ENCODE peak calls at places on chromosomes 16 and 17, in ten cellular contexts. E is transverse colon, X is adrenal gland, O is heart left ventricle, G is spleen, S is Peyer's patch, F is body of pancreas, L is esophagus squamous epithelium, K is right lobe of liver, H is lower leg skin. N is an unnamed sample.

GRCh38 chr17:2982854-2983636 is 80.4 kb downstream of the OR1D5 start:
- DNase-seq in L (no peak), E (peak), H (peak), X (peak), K (no peak), G (peak), S (peak), F (peak), O (peak), N (peak)

GRCh38 chr17:56762988-56763387 is 70.7 kb downstream of the C17orf67 start:
- DNase-seq in G (no peak), X (no peak), L (no peak), S (no peak), K (no peak), O (no peak), F (no peak), H (no peak), E (no peak), N (no peak)

GRCh38 chr17:62070900-62071299 is 5.8 kb upstream of the MED13 start:
- DNase-seq in G (no peak), H (no peak), K (no peak), F (no peak), O (no peak), X (no peak), E (no peak), L (no peak), S (no peak), N (no peak)

GRCh38 chr16:1471569-1472194 is 3.1 kb downstream of the CLCN7 start:
- DNase-seq in F (no peak), S (no peak), H (no peak), E (no peak), K (no peak), L (no peak), G (no peak), O (no peak), X (no peak), N (no peak)

GRCh38 chr16:77231047-77231446 is 31.8 kb downstream of the SYCE1L start:
- DNase-seq in K (no peak), L (no peak), F (no peak), S (no peak), H (no peak), X (no peak), G (no peak), E (no peak), O (no peak), N (no peak)

GRCh38 chr17:33674685-33675084 is 381.6 kb upstream of the ASIC2 start:
- DNase-seq in F (peak), O (peak), L (no peak), K (peak), E (peak), X (peak), S (peak), H (peak), G (no peak), N (peak)

GRCh38 chr17:979539-980405 is at the start of gene NXN:
- DNase-seq in X (peak), S (peak), F (peak), L (peak), G (peak), O (peak), H (peak), K (peak), E (peak), N (peak)

GRCh38 chr17:4840893-4841242 is 7.7 kb downstream of the MINK1 start:
- DNase-seq in L (no peak), F (no peak), X (no peak), S (no peak), K (no peak), O (no peak), E (no peak), H (no peak), G (no peak), N (no peak)

GRCh38 chr16:23679986-23680336 is 1.3 kb downstream of the PLK1 start:
- DNase-seq in K (no peak), F (no peak), H (no peak), G (no peak), L (no peak), E (no peak), S (no peak), O (no peak), X (no peak), N (no peak)

GRCh38 chr16:88468289-88469129 is 15.4 kb downstream of the ZFPM1 start:
- DNase-seq in X (no peak), L (no peak), E (no peak), O (no peak), S (no peak), G (no peak), K (peak), H (no peak), F (peak), N (peak)

GRCh38 chr16:70481929-70482536 is 27.6 kb downstream of the FCSK start:
- DNase-seq in H (no peak), X (no peak), E (no peak), G (no peak), S (no peak), O (no peak), F (no peak), K (no peak), L (no peak), N (peak)

GRCh38 chr17:81365148-81365600 is 30.1 kb upstream of the BAHCC1 start:
- DNase-seq in H (no peak), G (peak), O (peak), S (peak), K (no peak), X (no peak), E (peak), L (no peak), F (peak), N (no peak)

GRCh38 chr17:28982191-28982793 is 23.5 kb downstream of the SEZ6 start:
- DNase-seq in O (no peak), X (no peak), S (peak), L (no peak), F (no peak), K (no peak), G (peak), E (peak), H (peak), N (no peak)

GRCh38 chr17:57413848-57414651 is 157.7 kb downstream of the MSI2 start:
- DNase-seq in X (no peak), S (peak), G (no peak), O (no peak), H (no peak), F (no peak), L (no peak), K (no peak), E (peak), N (no peak)

GRCh38 chr16:28950648-28951409 is at the start of gene NFATC2IP:
- DNase-seq in L (peak), E (peak), F (peak), G (peak), O (peak), S (peak), X (peak), K (peak), H (peak), N (peak)
- TF ChIP-seq POLR2A in L (no peak), E (peak), F (no peak), G (peak), O (peak), S (peak), X (no peak), K (peak), H (no peak), N (peak)

GRCh38 chr17:47288531-47289116 is 35.0 kb downstream of the ITGB3 start:
- DNase-seq in S (no peak), X (no peak), O (no peak), L (no peak), H (no peak), F (no peak), E (no peak), G (no peak), K (no peak), N (no peak)

GRCh38 chr17:47287639-47288038 is 34.0 kb downstream of the ITGB3 start:
- DNase-seq in X (no peak), L (no peak), F (no peak), K (no peak), S (no peak), O (no peak), E (no peak), H (no peak), G (no peak), N (no peak)

GRCh38 chr17:47285003-47285402 is 31.4 kb downstream of the ITGB3 start:
- DNase-seq in E (no peak), G (no peak), K (no peak), H (no peak), O (no peak), S (no peak), L (no peak), X (no peak), F (no peak), N (no peak)

GRCh38 chr17:47286198-47286914 is 32.7 kb downstream of the ITGB3 start:
- DNase-seq in H (no peak), X (no peak), O (no peak), E (no peak), S (peak), K (no peak), L (no peak), F (no peak), G (no peak), N (no peak)

GRCh38 chr17:47287068-47287467 is 33.4 kb downstream of the ITGB3 start:
- DNase-seq in L (no peak), H (no peak), F (no peak), K (no peak), G (no peak), X (no peak), E (no peak), O (no peak), S (no peak), N (no peak)
- TF ChIP-seq POLR2A in L (no peak), H (no peak), F (no peak), K (no peak), G (no peak), X (no peak), E (no peak), O (no peak), S (no peak), N (no peak)

GRCh38 chr17:80219777-80220708 is at the start of the genes SGSH and SLC26A11:
- DNase-seq in E (peak), X (peak), L (no peak), H (peak), S (peak), K (peak), F (peak), G (peak), O (peak), N (peak)
- TF ChIP-seq POLR2A in E (peak), X (no peak), L (no peak), H (no peak), S (peak), K (peak), F (peak), G (no peak), O (peak), N (peak)

GRCh38 chr16:4624827-4625616 is 396 bp downstream of the MGRN1 start:
- DNase-seq in K (peak), L (no peak), E (peak), G (peak), O (peak), S (peak), H (peak), X (peak), F (peak), N (no peak)
- TF ChIP-seq POLR2A in K (peak), L (peak), E (peak), G (peak), O (peak), S (peak), H (peak), X (peak), F (peak), N (peak)

DNA sequence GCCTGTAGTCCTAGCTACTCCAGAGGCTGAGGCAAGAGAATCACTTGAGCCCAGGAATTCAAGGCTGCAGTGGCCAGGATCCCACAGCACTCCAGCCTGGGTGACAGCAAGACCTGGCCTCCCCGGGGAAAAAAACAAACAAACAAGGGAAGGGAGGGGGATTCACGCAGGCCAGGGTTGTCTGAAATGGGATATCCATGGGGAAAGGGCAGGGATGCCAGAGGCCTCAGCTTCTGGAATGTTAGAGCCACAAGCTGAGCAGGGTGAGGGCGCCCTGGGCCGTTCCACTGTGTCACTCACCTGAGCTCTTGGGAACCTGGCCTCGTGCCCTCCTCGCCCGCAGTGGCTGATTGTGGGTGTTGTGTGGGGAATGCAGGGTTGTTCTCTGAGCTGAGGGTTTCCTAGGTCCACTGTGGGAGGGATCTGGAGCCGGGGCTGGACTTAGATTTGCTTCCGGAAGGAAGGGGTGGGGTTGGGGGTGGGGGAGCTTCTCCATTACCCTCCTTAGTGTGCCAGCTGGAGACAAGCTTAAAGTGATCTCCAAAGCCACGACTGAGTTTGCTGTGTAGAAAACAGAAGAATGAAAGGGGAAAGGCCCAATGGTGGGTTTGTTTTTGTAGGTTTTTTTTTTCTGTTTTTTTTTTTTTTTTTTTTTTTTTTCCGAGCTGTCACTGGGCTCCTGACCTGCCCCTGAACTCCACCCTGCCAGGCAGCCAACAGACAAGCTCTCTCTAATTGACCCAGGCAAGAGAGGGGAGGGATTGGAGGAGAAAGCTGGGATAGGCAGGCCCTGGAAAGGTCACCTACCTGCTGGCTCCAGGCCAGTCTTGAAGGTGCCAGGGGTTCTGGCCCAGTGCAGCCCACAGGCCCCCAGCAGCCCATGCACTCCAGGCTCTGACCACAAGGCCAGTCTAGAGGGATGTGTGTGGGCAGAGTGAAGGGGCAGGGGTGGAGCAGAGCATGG is at the start of gene SULT1A1:
- DNase-seq in S (peak), H (peak), G (peak), F (peak), O (peak), X (peak), L (no peak), K (peak), E (peak), N (peak)
- TF ChIP-seq POLR2A in S (peak), H (no peak), G (no peak), F (no peak), O (no peak), X (no peak), L (no peak), K (peak), E (peak), N (no peak)

GRCh38 chr17:78112508-78113471 is 15.8 kb downstream of the TMC6 start:
- DNase-seq in G (peak), K (peak), O (peak), H (no peak), E (peak), S (peak), X (peak), F (peak), L (no peak), N (peak)

GRCh38 chr17:78113804-78114785 is 14.5 kb downstream of the TMC6 start:
- DNase-seq in L (no peak), S (no peak), G (peak), E (no peak), F (no peak), O (no peak), H (no peak), X (no peak), K (no peak), N (no peak)

GRCh38 chr17:78116411-78116810 is 12.1 kb downstream of the TMC6 start:
- DNase-seq in G (no peak), S (no peak), H (no peak), X (no peak), K (no peak), E (no peak), F (no peak), O (no peak), L (no peak), N (no peak)

GRCh38 chr17:78117027-78117981 is 11.3 kb downstream of the TMC6 start:
- DNase-seq in G (peak), L (no peak), X (no peak), F (peak), O (no peak), K (peak), E (peak), H (no peak), S (peak), N (no peak)

GRCh38 chr17:78114831-78115723 is 13.5 kb downstream of the TMC6 start:
- DNase-seq in S (no peak), F (no peak), L (no peak), X (no peak), E (no peak), H (no peak), O (peak), G (peak), K (no peak), N (no peak)
- TF ChIP-seq POLR2A in S (no peak), F (no peak), L (no peak), X (no peak), E (no peak), H (no peak), O (no peak), G (no peak), K (no peak), N (no peak)

GRCh38 chr17:27296427-27296979 is 2.6 kb downstream of the WSB1 start:
- DNase-seq in F (no peak), K (no peak), E (no peak), O (no peak), G (no peak), X (no peak), H (no peak), S (no peak), L (no peak), N (no peak)
- TF ChIP-seq POLR2A in F (no peak), K (no peak), E (no peak), O (no peak), G (no peak), X (no peak), H (no peak), S (no peak), L (no peak), N (no peak)

GRCh38 chr16:67196881-67197280 is 2.0 kb upstream of the ELMO3 start:
- DNase-seq in X (no peak), G (no peak), K (no peak), E (no peak), S (no peak), O (no peak), F (no peak), H (no peak), L (no peak), N (no peak)
- TF ChIP-seq POLR2A in X (no peak), G (no peak), K (no peak), E (no peak), S (no peak), O (no peak), F (no peak), H (no peak), L (no peak), N (no peak)

GRCh38 chr17:44197980-44198720 is 1.5 kb downstream of the ATXN7L3 start:
- DNase-seq in G (peak), E (peak), L (no peak), H (no peak), O (no peak), K (no peak), F (no peak), X (no peak), S (peak), N (no peak)
- TF ChIP-seq POLR2A in G (no peak), E (peak), L (no peak), H (no peak), O (no peak), K (peak), F (no peak), X (no peak), S (no peak), N (peak)